ENCODE peak calls at places on chromosomes 5 and 9, in nine cellular contexts. P, N, J, K, G, T, Z, R and C are unnamed samples.

GRCh38 chr5:13664377-13664776 is 280.1 kb downstream of the DNAH5 start:
- DNase-seq in P (no peak), N (no peak), J (no peak), K (no peak), G (no peak), T (no peak), Z (no peak), R (no peak), C (no peak)

GRCh38 chr5:16550316-16550952 is 66.4 kb downstream of the RETREG1 start:
- DNase-seq in P (no peak), N (no peak), J (peak), K (peak), G (peak), T (no peak), Z (peak), R (peak), C (no peak)

GRCh38 chr9:36867672-36868471 is 166.2 kb downstream of the PAX5 start:
- DNase-seq in P (no peak), N (peak), J (no peak), K (no peak), G (peak), T (no peak), Z (peak), R (no peak), C (peak)

GRCh38 chr9:133379153-133380086 is 3.3 kb downstream of the STKLD1 start:
- DNase-seq in P (no peak), N (no peak), J (no peak), K (no peak), G (no peak), T (no peak), Z (no peak), R (no peak), C (no peak)

GRCh38 chr9:6938447-6938846 is 180.7 kb downstream of the KDM4C start:
- DNase-seq in P (no peak), N (no peak), J (no peak), K (no peak), G (no peak), T (no peak), Z (peak), R (no peak), C (no peak)

GRCh38 chr9:32672478-32672877 is 37.0 kb upstream of the TAF1L start:
- DNase-seq in P (no peak), N (no peak), J (no peak), K (no peak), G (no peak), T (no peak), Z (no peak), R (no peak), C (no peak)

GRCh38 chr9:128162215-128163026 is 2.4 kb downstream of the BBLN start:
- DNase-seq in P (no peak), N (no peak), J (no peak), K (no peak), G (no peak), T (no peak), Z (no peak), R (no peak), C (no peak)

GRCh38 chr5:91641730-91642350 is 258.7 kb upstream of the ARRDC3 start:
- DNase-seq in P (no peak), N (no peak), J (peak), K (peak), G (no peak), T (no peak), Z (peak), R (no peak), C (no peak)

GRCh38 chr9:120353501-120353900 is 226.5 kb downstream of the CDK5RAP2 start:
- DNase-seq in P (no peak), N (no peak), J (no peak), K (no peak), G (no peak), T (no peak), Z (no peak), R (no peak), C (no peak)

GRCh38 chr5:10857333-10857723 is 96.3 kb upstream of the DAP start:
- DNase-seq in P (no peak), N (no peak), J (no peak), K (no peak), G (no peak), T (no peak), Z (no peak), R (no peak), C (no peak)

GRCh38 chr5:17190799-17191391 is 26.5 kb upstream of the BASP1 start:
- DNase-seq in P (no peak), N (no peak), J (no peak), K (no peak), G (peak), T (no peak), Z (no peak), R (no peak), C (no peak)

GRCh38 chr5:149215478-149216042 is 56.1 kb upstream of the AFAP1L1 start:
- DNase-seq in P (no peak), N (no peak), J (no peak), K (no peak), G (no peak), T (no peak), Z (no peak), R (no peak), C (peak)

GRCh38 chr9:99057665-99058625 is 47.0 kb upstream of the TGFBR1 start:
- DNase-seq in P (no peak), N (peak), J (peak), K (no peak), G (peak), T (no peak), Z (no peak), R (peak), C (no peak)

GRCh38 chr5:122415481-122416120 is 103.6 kb downstream of the SNCAIP start:
- DNase-seq in P (no peak), N (peak), J (peak), K (peak), G (peak), T (peak), Z (peak), R (peak), C (peak)

GRCh38 chr5:34043099-34043876 is at the start of gene C1QTNF3:
- DNase-seq in P (no peak), N (no peak), J (no peak), K (no peak), G (no peak), T (no peak), Z (no peak), R (no peak), C (peak)

GRCh38 chr9:27344776-27345175 is 47.8 kb upstream of the EQTN start:
- DNase-seq in P (no peak), N (no peak), J (no peak), K (no peak), G (no peak), T (no peak), Z (no peak), R (no peak), C (no peak)

GRCh38 chr5:10145922-10146321 is 103.8 kb downstream of the ATPSCKMT start:
- DNase-seq in P (no peak), N (no peak), J (no peak), K (peak), G (no peak), T (no peak), Z (peak), R (no peak), C (no peak)

GRCh38 chr5:93088566-93088965 is 492.5 kb downstream of the NR2F1-AS1 start:
- DNase-seq in P (no peak), N (no peak), J (no peak), K (no peak), G (no peak), T (no peak), Z (no peak), R (no peak), C (no peak)

GRCh38 chr9:108756746-108757490 is 98.9 kb downstream of the ACTL7B start:
- DNase-seq in P (no peak), N (no peak), J (no peak), K (no peak), G (no peak), T (no peak), Z (peak), R (peak), C (no peak)

GRCh38 chr5:168477060-168477459 is 9.2 kb upstream of the RARS1 start:
- DNase-seq in P (no peak), N (no peak), J (peak), K (no peak), G (no peak), T (no peak), Z (no peak), R (no peak), C (no peak)

GRCh38 chr9:92986175-92987110 is 39.1 kb downstream of the FGD3 start:
- DNase-seq in P (no peak), N (no peak), J (peak), K (no peak), G (no peak), T (no peak), Z (no peak), R (no peak), C (no peak)

GRCh38 chr5:181223729-181224389 is 778 bp downstream of the TRIM41 start:
- DNase-seq in P (no peak), N (peak), J (no peak), K (peak), G (no peak), T (no peak), Z (no peak), R (peak), C (peak)

GRCh38 chr5:138631204-138631928 is 56.2 kb upstream of the HSPA9 start:
- DNase-seq in P (no peak), N (no peak), J (no peak), K (no peak), G (no peak), T (no peak), Z (no peak), R (no peak), C (peak)

GRCh38 chr5:134874831-134875655 is 872 bp downstream of the TXNDC15 start:
- DNase-seq in P (no peak), N (peak), J (peak), K (peak), G (peak), T (no peak), Z (peak), R (peak), C (peak)

GRCh38 chr9:135225619-135226228 is 138.3 kb downstream of the OLFM1 start:
- DNase-seq in P (peak), N (no peak), J (no peak), K (no peak), G (no peak), T (no peak), Z (no peak), R (no peak), C (peak)

GRCh38 chr5:78467744-78468357 is 107.4 kb downstream of the SCAMP1 start:
- DNase-seq in P (no peak), N (no peak), J (peak), K (peak), G (no peak), T (no peak), Z (peak), R (no peak), C (no peak)

GRCh38 chr9:95025213-95026170 is 292.0 kb downstream of the FANCC start:
- DNase-seq in P (no peak), N (peak), J (peak), K (peak), G (peak), T (no peak), Z (peak), R (peak), C (peak)

GRCh38 chr5:118253401-118254061 is 734.8 kb downstream of the DTWD2 start:
- DNase-seq in P (no peak), N (no peak), J (no peak), K (no peak), G (no peak), T (no peak), Z (no peak), R (no peak), C (no peak)

GRCh38 chr5:56183507-56183906 is 49.6 kb downstream of the ANKRD55 start:
- DNase-seq in P (no peak), N (no peak), J (no peak), K (no peak), G (no peak), T (no peak), Z (peak), R (no peak), C (no peak)
- TF ChIP-seq EP300 in P (no peak), N (no peak), J (no peak), K (no peak), G (no peak), T (no peak), Z (no peak), R (no peak), C (no peak)

GRCh38 chr5:61549530-61549929 is 217.5 kb downstream of the ZSWIM6 start:
- DNase-seq in P (no peak), N (no peak), J (no peak), K (no peak), G (no peak), T (no peak), Z (no peak), R (no peak), C (no peak)
- TF ChIP-seq POLR2AphosphoS5 in P (no peak), N (no peak), J (no peak), K (no peak), G (no peak), T (no peak), Z (no peak), R (no peak), C (peak)

GRCh38 chr5:160382361-160382760 is 11.9 kb upstream of the C1QTNF2 start:
- DNase-seq in P (no peak), N (no peak), J (no peak), K (no peak), G (no peak), T (no peak), Z (no peak), R (no peak), C (no peak)
- TF ChIP-seq EP300 in P (no peak), N (no peak), J (no peak), K (no peak), G (no peak), T (no peak), Z (no peak), R (no peak), C (no peak)

DNA sequence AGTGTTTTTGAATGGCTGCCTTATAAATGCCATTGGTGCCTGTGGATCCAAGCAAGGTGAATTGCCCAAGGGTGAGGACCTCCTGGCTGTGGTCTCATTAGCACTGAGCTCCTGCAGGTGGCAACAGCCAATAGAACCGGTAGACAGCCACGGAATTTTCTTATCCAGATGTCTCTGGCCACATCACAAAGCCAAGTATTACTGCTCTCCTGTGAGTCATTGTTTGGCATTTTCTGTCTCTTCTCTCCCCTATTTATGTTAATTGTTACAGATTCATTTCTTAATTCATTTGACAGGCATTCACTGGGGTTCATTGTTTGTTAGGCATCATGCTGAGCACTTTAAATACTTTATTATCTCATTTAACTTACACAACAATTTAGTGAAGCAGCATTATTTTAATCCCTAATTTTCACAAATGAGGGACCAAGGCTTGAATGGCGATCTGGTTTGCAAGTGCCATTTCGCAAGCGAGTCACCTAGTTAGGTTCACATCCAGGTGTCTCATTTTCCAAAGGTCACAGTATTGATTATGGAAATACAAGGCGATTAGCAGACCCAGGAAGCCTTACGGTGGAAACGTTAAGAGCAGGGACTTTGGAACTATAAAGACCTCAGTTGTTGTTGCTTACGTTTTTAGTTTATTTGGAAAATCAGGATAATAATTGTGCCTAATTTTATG is 58.2 kb upstream of the DPYSL3 start:
- DNase-seq in P (no peak), N (no peak), J (no peak), K (no peak), G (no peak), T (peak), Z (no peak), R (no peak), C (no peak)
- TF ChIP-seq POLR2AphosphoS5 in P (no peak), N (no peak), J (no peak), K (peak), G (no peak), T (no peak), Z (no peak), R (no peak), C (no peak)